ENCODE peak calls at places on chromosomes 6 and 20, in four cellular contexts. C, B, K and J are unnamed samples.

GRCh38 chr6:92779758-92780157 is 639.6 kb downstream of the EPHA7 start:
- DNase-seq in C (peak; percentile 50), B (no peak), K (no peak), J (peak; percentile 93)

GRCh38 chr20:43911066-43911465 is 3.6 kb upstream of the TOX2 start:
- DNase-seq in C (no peak), B (no peak), K (no peak), J (no peak)

GRCh38 chr6:5190467-5190866 is 70.3 kb downstream of the LYRM4 start:
- DNase-seq in C (no peak), B (no peak), K (peak; percentile 9), J (no peak)

GRCh38 chr6:41092421-41093140 is 19.8 kb downstream of the NFYA start:
- DNase-seq in C (peak; percentile 36), B (no peak), K (no peak), J (peak; percentile 54)

GRCh38 chr6:46465294-46466165 is 25.7 kb downstream of the RCAN2 start:
- DNase-seq in C (no peak), B (no peak), K (no peak), J (no peak)

GRCh38 chr6:146598785-146599405 is at the start of gene ADGB:
- DNase-seq in C (peak; percentile 48), B (peak; percentile 81), K (peak; percentile 90), J (peak; percentile 80)

GRCh38 chr6:127069659-127070279 is 48.7 kb upstream of the RSPO3 start:
- DNase-seq in C (peak; percentile 62), B (no peak), K (no peak), J (peak; percentile 65)

GRCh38 chr20:1469925-1470571 is 3.4 kb upstream of the NSFL1C start:
- DNase-seq in C (peak; percentile 81), B (peak; percentile 95), K (peak; percentile 29), J (peak; percentile 82)

GRCh38 chr6:811186-811585 is 118.2 kb upstream of the EXOC2 start:
- DNase-seq in C (no peak), B (no peak), K (no peak), J (no peak)

GRCh38 chr20:46040902-46041535 is 12.0 kb downstream of the SLC12A5 start:
- DNase-seq in C (peak; percentile 28), B (peak; percentile 75), K (peak; percentile 62), J (peak; percentile 79)

GRCh38 chr6:74609857-74610256 is 596.0 kb downstream of the COL12A1 start:
- DNase-seq in C (no peak), B (no peak), K (no peak), J (no peak)

GRCh38 chr20:63065911-63066310 is 59.1 kb upstream of the BHLHE23 start:
- DNase-seq in C (no peak), B (no peak), K (no peak), J (no peak)

GRCh38 chr6:159249752-159250151 is 80.6 kb downstream of the FNDC1 start:
- DNase-seq in C (no peak), B (no peak), K (no peak), J (no peak)

GRCh38 chr6:2244261-2245102 is 923 bp downstream of the GMDS start:
- DNase-seq in C (peak; percentile 47), B (no peak), K (no peak), J (peak; percentile 78)

GRCh38 chr20:34143951-34144350 is 31.9 kb upstream of the EIF2S2 start:
- DNase-seq in C (no peak), B (no peak), K (no peak), J (no peak)

GRCh38 chr6:46366190-46366900 is 124.9 kb downstream of the RCAN2 start:
- DNase-seq in C (no peak), B (no peak), K (no peak), J (no peak)

GRCh38 chr20:32636821-32637220 is 36.9 kb downstream of the C20orf203 start:
- DNase-seq in C (no peak), B (no peak), K (no peak), J (no peak)

GRCh38 chr6:108800510-108800909 is 47.7 kb upstream of the ARMC2 start:
- DNase-seq in C (no peak), B (no peak), K (no peak), J (peak; percentile 21)

GRCh38 chr20:3115190-3116107 is 30.9 kb upstream of the AVP start:
- DNase-seq in C (peak; percentile 75), B (peak; percentile 72), K (peak; percentile 88), J (peak; percentile 80)

GRCh38 chr6:40719671-40720374 is 132.7 kb upstream of the LRFN2 start:
- DNase-seq in C (peak; percentile 75), B (no peak), K (no peak), J (peak; percentile 90)

GRCh38 chr20:61628901-61629300 is 376.8 kb downstream of the CDH4 start:
- DNase-seq in C (no peak), B (peak; percentile 69), K (peak; percentile 89), J (no peak)

GRCh38 chr6:64996301-64996700 is 710.7 kb downstream of the EYS start:
- DNase-seq in C (no peak), B (no peak), K (no peak), J (no peak)

GRCh38 chr20:4320284-4320683 is 304.9 kb upstream of the RNF24 start:
- DNase-seq in C (no peak), B (no peak), K (no peak), J (no peak)

GRCh38 chr6:118968416-118968815 is 33.5 kb upstream of the MCM9 start:
- DNase-seq in C (peak; percentile 55), B (no peak), K (no peak), J (peak; percentile 49)

GRCh38 chr6:52603000-52603795 is 26.3 kb upstream of the TRAM2 start:
- DNase-seq in C (no peak), B (no peak), K (no peak), J (peak; percentile 35)

GRCh38 chr20:44208770-44209169 is 1.8 kb downstream of the OSER1 start:
- DNase-seq in C (no peak), B (no peak), K (no peak), J (no peak)

GRCh38 chr20:56663660-56664059 is 34.6 kb downstream of the TFAP2C start:
- DNase-seq in C (no peak), B (no peak), K (no peak), J (no peak)

GRCh38 chr6:22328499-22328898 is 31.7 kb upstream of the PRL start:
- DNase-seq in C (no peak), B (no peak), K (no peak), J (no peak)

GRCh38 chr20:13765299-13765698 is 19.4 kb downstream of the ESF1 start:
- DNase-seq in C (no peak), B (no peak), K (no peak), J (no peak)